ENCODE peak calls at places on chromosomes 5 and 9, in seven cellular contexts. N, M, U, T, S, D and I are unnamed samples.
A peak's percentile ranks its signal among the peaks of the same experiment; 100 is the strongest.

GRCh38 chr5:131609774-131610173 is 25.3 kb downstream of the RAPGEF6 start:
- DNase-seq in M (no peak), D (no peak), T (no peak), S (no peak), U (no peak), N (no peak), I (no peak)

GRCh38 chr9:97766092-97766491 is 69.0 kb upstream of the XPA start:
- DNase-seq in N (peak; percentile 88), T (no peak), S (no peak), D (no peak), M (no peak), U (no peak), I (no peak)

GRCh38 chr5:34898258-34898895 is 16.9 kb downstream of the RAD1 start:
- DNase-seq in T (peak; percentile 73), M (peak; percentile 73), U (peak; percentile 64), D (peak; percentile 55), S (peak; percentile 75), N (peak; percentile 64), I (peak; percentile 27)

GRCh38 chr5:177070536-177071191 is 16.1 kb upstream of the FGFR4 start:
- DNase-seq in D (no peak), T (no peak), N (no peak), S (no peak), U (peak; percentile 74), M (no peak), I (no peak)

GRCh38 chr5:131994090-131994489 is 17.4 kb downstream of the ACSL6 start:
- DNase-seq in D (no peak), U (no peak), S (no peak), T (no peak), M (no peak), N (no peak), I (no peak)

GRCh38 chr5:174688441-174689354 is 35.7 kb upstream of the MSX2 start:
- DNase-seq in M (no peak), T (no peak), N (no peak), D (no peak), S (no peak), U (no peak), I (no peak)

GRCh38 chr5:31854181-31854624 is 215.3 kb downstream of the PDZD2 start:
- DNase-seq in U (no peak), D (peak; percentile 41), M (no peak), N (peak; percentile 63), T (peak; percentile 61), S (peak; percentile 73), I (no peak)

GRCh38 chr5:14599717-14600116 is 18.1 kb downstream of the OTULINL start:
- DNase-seq in M (no peak), D (no peak), U (no peak), T (no peak), S (no peak), N (no peak), I (no peak)

GRCh38 chr5:84092738-84093137 is 291.9 kb downstream of the EDIL3 start:
- DNase-seq in T (no peak), U (no peak), M (no peak), D (no peak), S (no peak), N (no peak), I (no peak)

GRCh38 chr9:99057665-99058625 is 47.0 kb upstream of the TGFBR1 start:
- DNase-seq in D (peak; percentile 74), M (no peak), N (peak; percentile 61), T (no peak), S (no peak), U (peak; percentile 83), I (peak; percentile 36)

GRCh38 chr5:116476903-116477537 is 97.6 kb downstream of the SEMA6A start:
- DNase-seq in M (no peak), T (no peak), N (peak; percentile 32), U (no peak), S (no peak), D (no peak), I (no peak)

DNA sequence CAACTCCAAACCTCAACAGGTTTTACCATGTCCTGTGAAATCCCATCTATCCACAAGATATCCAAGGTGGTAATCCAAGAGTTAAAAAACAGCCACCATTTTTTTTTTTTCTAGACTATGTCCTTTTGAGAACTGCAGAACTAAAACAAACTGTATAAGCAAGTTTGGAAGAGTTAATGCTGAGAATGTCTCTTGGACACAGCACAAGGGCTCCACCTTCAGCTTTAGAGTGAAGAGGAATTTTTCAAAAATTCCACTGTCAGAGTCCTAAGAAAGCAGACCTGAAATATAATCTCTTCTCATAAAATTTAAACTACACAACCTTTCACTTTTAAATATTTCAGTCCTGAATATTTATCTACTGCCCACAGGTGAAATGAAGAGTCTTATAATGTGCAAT is 167.8 kb upstream of the CCNG1 start:
- DNase-seq in N (no peak), U (peak; percentile 0), S (no peak), D (no peak), T (no peak), M (no peak), I (no peak)
- TF ChIP-seq CTCF in N (no peak), U (peak; percentile 49), S (no peak), D (no peak), T (no peak), M (no peak), I (no peak)

DNA sequence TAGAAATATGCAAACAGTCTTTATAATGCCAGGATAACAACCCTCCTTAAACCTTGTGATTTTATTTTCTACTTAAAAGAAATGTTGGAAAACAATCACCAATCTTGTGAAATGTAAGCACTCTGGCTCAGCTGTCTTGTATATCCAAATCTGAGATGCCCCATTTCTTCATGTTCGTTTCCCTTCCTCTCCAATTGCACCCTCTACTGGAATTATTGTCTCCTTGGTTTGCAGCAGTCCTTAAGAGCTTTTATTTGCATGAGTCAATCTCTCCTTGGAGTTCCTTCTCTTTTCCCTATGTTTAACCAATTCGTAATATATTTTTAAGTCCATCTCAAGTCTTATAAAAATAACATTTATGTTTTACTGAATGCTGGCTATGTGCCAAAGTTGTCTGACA is 362.0 kb upstream of the CDH10 start:
- DNase-seq in T (no peak), S (no peak), D (no peak), U (no peak), N (peak; percentile 48), M (no peak), I (no peak)
- TF ChIP-seq CTCF in T (no peak), S (no peak), D (no peak), U (peak; percentile 20), N (peak; percentile 65), M (peak; percentile 60), I (no peak)

GRCh38 chr5:135019314-135019713 is 14.7 kb downstream of the PITX1 start:
- DNase-seq in T (peak; percentile 45), D (no peak), N (no peak), S (peak; percentile 43), M (no peak), U (peak; percentile 45), I (no peak)
- TF ChIP-seq CTCF in T (no peak), D (no peak), N (peak; percentile 4), S (no peak), M (no peak), U (peak; percentile 74), I (no peak)

DNA sequence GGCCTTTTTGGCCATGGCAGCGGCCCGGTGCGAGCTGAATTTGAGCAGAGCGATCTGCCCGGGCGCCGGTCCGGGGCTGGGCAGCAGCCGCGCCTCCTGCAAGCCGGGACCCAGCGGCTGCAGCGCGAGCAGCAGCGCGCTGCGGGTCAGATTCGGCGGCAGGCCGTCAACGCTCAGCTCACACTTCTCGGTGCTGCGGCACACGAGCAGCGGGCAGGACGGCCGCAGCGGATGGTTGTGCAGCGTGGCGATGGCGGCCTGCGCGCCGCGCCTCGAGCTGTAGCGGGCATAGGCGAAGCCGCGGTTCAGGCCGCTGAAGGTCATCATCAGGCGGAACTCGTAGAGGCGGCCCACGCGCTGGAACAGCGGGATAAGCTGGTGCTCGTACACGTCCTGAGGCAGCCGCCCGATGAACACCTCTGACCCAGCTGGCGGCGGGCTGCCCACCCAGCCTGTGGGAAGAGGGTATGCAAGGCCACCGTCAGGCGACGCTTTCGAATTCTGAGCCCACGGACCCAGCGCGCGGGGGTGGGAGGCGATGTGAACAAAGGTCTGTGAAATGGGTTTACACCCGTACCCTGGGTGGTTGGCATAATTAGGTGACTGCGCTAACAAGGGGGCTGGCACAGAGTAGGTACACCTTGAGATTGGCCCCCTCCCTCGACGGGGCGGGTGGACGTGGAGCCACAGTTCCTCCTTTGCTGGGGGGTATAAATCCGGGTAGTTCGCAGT is 755 bp downstream of the DND1 start:
- DNase-seq in T (peak; percentile 56), U (no peak), N (no peak), S (no peak), M (no peak), D (peak; percentile 49), I (no peak)
- TF ChIP-seq CTCF in T (no peak), U (no peak), N (no peak), S (no peak), M (no peak), D (no peak), I (no peak)

GRCh38 chr5:154768207-154768606 is 13.0 kb downstream of the LARP1 start:
- DNase-seq in U (no peak), M (no peak), S (no peak), T (no peak), D (no peak), N (no peak), I (no peak)

GRCh38 chr5:154773314-154773713 is 18.1 kb downstream of the LARP1 start:
- DNase-seq in T (no peak), U (no peak), D (no peak), N (no peak), M (no peak), S (no peak), I (no peak)

GRCh38 chr5:154770111-154770510 is 14.9 kb downstream of the LARP1 start:
- DNase-seq in T (no peak), N (no peak), M (no peak), U (peak; percentile 33), S (no peak), D (no peak), I (no peak)

GRCh38 chr5:154767537-154767936 is 12.4 kb downstream of the LARP1 start:
- DNase-seq in N (no peak), S (no peak), M (no peak), U (no peak), T (no peak), D (no peak), I (no peak)

GRCh38 chr5:154771383-154771901 is 16.3 kb downstream of the LARP1 start:
- DNase-seq in T (no peak), N (no peak), S (peak; percentile 77), U (no peak), M (peak; percentile 10), D (no peak), I (no peak)
- TF ChIP-seq CTCF in T (no peak), N (no peak), S (no peak), U (no peak), M (no peak), D (no peak), I (no peak)